ENCODE peak calls at places on chromosome 13, in six cellular contexts. One of them, this sample, is unnamed.

GRCh38 chr13:25874064-25874737 is 177.6 kb downstream of the SHISA2 start:
- DNase-seq in AG20443: no peak
- DNase-seq in progenitor cell of endocrine pancreas: no peak
- DNase-seq in activated CD8-positive, alpha-beta memory T cell treated with anti-CD3 and anti-CD28 coated beads for 48 hours: no peak
- DNase-seq in CD4-positive, alpha-beta memory T cell: no peak
- DNase-seq in neural crest cell: no peak
- DNase-seq in this sample: no peak

GRCh38 chr13:41099986-41100385 is 32.6 kb downstream of the KBTBD6 start:
- DNase-seq in activated CD8-positive, alpha-beta memory T cell treated with anti-CD3 and anti-CD28 coated beads for 48 hours: no peak
- DNase-seq in neural crest cell: no peak
- DNase-seq in progenitor cell of endocrine pancreas: no peak
- DNase-seq in AG20443: no peak
- DNase-seq in CD4-positive, alpha-beta memory T cell: no peak
- DNase-seq in this sample: no peak

GRCh38 chr13:73922728-73923393 is 211.3 kb downstream of the KLF12 start:
- DNase-seq in neural crest cell: no peak
- DNase-seq in progenitor cell of endocrine pancreas: no peak
- DNase-seq in CD4-positive, alpha-beta memory T cell: no peak
- DNase-seq in AG20443: peak
- DNase-seq in activated CD8-positive, alpha-beta memory T cell treated with anti-CD3 and anti-CD28 coated beads for 48 hours: no peak
- DNase-seq in this sample: no peak

GRCh38 chr13:67120872-67121531 is 109.1 kb downstream of the PCDH9 start:
- DNase-seq in CD4-positive, alpha-beta memory T cell: no peak
- DNase-seq in progenitor cell of endocrine pancreas: no peak
- DNase-seq in activated CD8-positive, alpha-beta memory T cell treated with anti-CD3 and anti-CD28 coated beads for 48 hours: no peak
- DNase-seq in AG20443: no peak
- DNase-seq in neural crest cell: no peak
- DNase-seq in this sample: no peak

GRCh38 chr13:83414393-83414792 is 467.9 kb downstream of the SLITRK1 start:
- DNase-seq in AG20443: no peak
- DNase-seq in CD4-positive, alpha-beta memory T cell: no peak
- DNase-seq in neural crest cell: no peak
- DNase-seq in activated CD8-positive, alpha-beta memory T cell treated with anti-CD3 and anti-CD28 coated beads for 48 hours: no peak
- DNase-seq in progenitor cell of endocrine pancreas: no peak
- DNase-seq in this sample: no peak

GRCh38 chr13:30153871-30154426 is 153.4 kb downstream of the KATNAL1 start:
- DNase-seq in activated CD8-positive, alpha-beta memory T cell treated with anti-CD3 and anti-CD28 coated beads for 48 hours: no peak
- DNase-seq in progenitor cell of endocrine pancreas: no peak
- DNase-seq in neural crest cell: no peak
- DNase-seq in CD4-positive, alpha-beta memory T cell: no peak
- DNase-seq in AG20443: peak
- DNase-seq in this sample: peak

GRCh38 chr13:78602561-78603239 is 652 bp downstream of the POU4F1 start:
- DNase-seq in progenitor cell of endocrine pancreas: no peak
- DNase-seq in AG20443: peak
- DNase-seq in activated CD8-positive, alpha-beta memory T cell treated with anti-CD3 and anti-CD28 coated beads for 48 hours: no peak
- DNase-seq in neural crest cell: no peak
- DNase-seq in CD4-positive, alpha-beta memory T cell: no peak
- DNase-seq in this sample: peak

GRCh38 chr13:39918837-39919236 is 263.4 kb downstream of the COG6 start:
- DNase-seq in progenitor cell of endocrine pancreas: no peak
- DNase-seq in AG20443: no peak
- DNase-seq in CD4-positive, alpha-beta memory T cell: no peak
- DNase-seq in neural crest cell: no peak
- DNase-seq in activated CD8-positive, alpha-beta memory T cell treated with anti-CD3 and anti-CD28 coated beads for 48 hours: no peak
- DNase-seq in this sample: no peak

GRCh38 chr13:87005511-87005910 is 665.7 kb upstream of the SLITRK5 start:
- DNase-seq in AG20443: no peak
- DNase-seq in CD4-positive, alpha-beta memory T cell: no peak
- DNase-seq in neural crest cell: no peak
- DNase-seq in progenitor cell of endocrine pancreas: no peak
- DNase-seq in activated CD8-positive, alpha-beta memory T cell treated with anti-CD3 and anti-CD28 coated beads for 48 hours: no peak
- DNase-seq in this sample: no peak

GRCh38 chr13:37293295-37293694 is 187.8 kb upstream of the CSNK1A1L start:
- DNase-seq in activated CD8-positive, alpha-beta memory T cell treated with anti-CD3 and anti-CD28 coated beads for 48 hours: no peak
- DNase-seq in neural crest cell: no peak
- DNase-seq in progenitor cell of endocrine pancreas: no peak
- DNase-seq in AG20443: no peak
- DNase-seq in CD4-positive, alpha-beta memory T cell: no peak
- DNase-seq in this sample: no peak

GRCh38 chr13:48125794-48126228 is 30.9 kb upstream of the MED4 start:
- DNase-seq in progenitor cell of endocrine pancreas: no peak
- DNase-seq in activated CD8-positive, alpha-beta memory T cell treated with anti-CD3 and anti-CD28 coated beads for 48 hours: no peak
- DNase-seq in CD4-positive, alpha-beta memory T cell: no peak
- DNase-seq in neural crest cell: no peak
- DNase-seq in AG20443: no peak
- DNase-seq in this sample: no peak

GRCh38 chr13:29901714-29902631 is 51.6 kb upstream of the UBL3 start:
- DNase-seq in progenitor cell of endocrine pancreas: no peak
- DNase-seq in neural crest cell: no peak
- DNase-seq in activated CD8-positive, alpha-beta memory T cell treated with anti-CD3 and anti-CD28 coated beads for 48 hours: no peak
- DNase-seq in AG20443: peak
- DNase-seq in CD4-positive, alpha-beta memory T cell: peak
- DNase-seq in this sample: peak

GRCh38 chr13:32581177-32581786 is 5.0 kb upstream of the PDS5B start:
- DNase-seq in neural crest cell: no peak
- DNase-seq in AG20443: peak
- DNase-seq in activated CD8-positive, alpha-beta memory T cell treated with anti-CD3 and anti-CD28 coated beads for 48 hours: no peak
- DNase-seq in CD4-positive, alpha-beta memory T cell: no peak
- DNase-seq in progenitor cell of endocrine pancreas: no peak
- DNase-seq in this sample: no peak

GRCh38 chr13:111566567-111566966 is 246.1 kb downstream of the TEX29 start:
- DNase-seq in progenitor cell of endocrine pancreas: no peak
- DNase-seq in CD4-positive, alpha-beta memory T cell: no peak
- DNase-seq in AG20443: no peak
- DNase-seq in activated CD8-positive, alpha-beta memory T cell treated with anti-CD3 and anti-CD28 coated beads for 48 hours: no peak
- DNase-seq in neural crest cell: no peak
- DNase-seq in this sample: no peak

GRCh38 chr13:29849071-29849541 is 1.3 kb downstream of the UBL3 start:
- DNase-seq in CD4-positive, alpha-beta memory T cell: peak
- DNase-seq in neural crest cell: no peak
- DNase-seq in progenitor cell of endocrine pancreas: no peak
- DNase-seq in AG20443: no peak
- DNase-seq in activated CD8-positive, alpha-beta memory T cell treated with anti-CD3 and anti-CD28 coated beads for 48 hours: no peak
- DNase-seq in this sample: no peak

GRCh38 chr13:57375876-57376275 is 208.9 kb downstream of the PRR20E start:
- DNase-seq in activated CD8-positive, alpha-beta memory T cell treated with anti-CD3 and anti-CD28 coated beads for 48 hours: no peak
- DNase-seq in CD4-positive, alpha-beta memory T cell: no peak
- DNase-seq in progenitor cell of endocrine pancreas: no peak
- DNase-seq in neural crest cell: no peak
- DNase-seq in AG20443: no peak
- DNase-seq in this sample: no peak

GRCh38 chr13:26599885-26600284 is 42.4 kb downstream of the WASF3 start:
- DNase-seq in neural crest cell: no peak
- DNase-seq in activated CD8-positive, alpha-beta memory T cell treated with anti-CD3 and anti-CD28 coated beads for 48 hours: no peak
- DNase-seq in AG20443: no peak
- DNase-seq in progenitor cell of endocrine pancreas: no peak
- DNase-seq in CD4-positive, alpha-beta memory T cell: no peak
- DNase-seq in this sample: peak

GRCh38 chr13:94112227-94112626 is 367.3 kb downstream of the DCT start:
- DNase-seq in progenitor cell of endocrine pancreas: no peak
- DNase-seq in AG20443: peak
- DNase-seq in neural crest cell: no peak
- DNase-seq in activated CD8-positive, alpha-beta memory T cell treated with anti-CD3 and anti-CD28 coated beads for 48 hours: no peak
- DNase-seq in CD4-positive, alpha-beta memory T cell: no peak
- DNase-seq in this sample: no peak

GRCh38 chr13:111460548-111461444 is 140.4 kb downstream of the TEX29 start:
- DNase-seq in neural crest cell: peak
- DNase-seq in CD4-positive, alpha-beta memory T cell: no peak
- DNase-seq in AG20443: peak
- DNase-seq in activated CD8-positive, alpha-beta memory T cell treated with anti-CD3 and anti-CD28 coated beads for 48 hours: no peak
- DNase-seq in progenitor cell of endocrine pancreas: no peak
- DNase-seq in this sample: peak

GRCh38 chr13:57630661-57631606 is 610 bp upstream of the PCDH17 start:
- DNase-seq in neural crest cell: peak
- DNase-seq in AG20443: peak
- DNase-seq in progenitor cell of endocrine pancreas: no peak
- DNase-seq in activated CD8-positive, alpha-beta memory T cell treated with anti-CD3 and anti-CD28 coated beads for 48 hours: no peak
- DNase-seq in CD4-positive, alpha-beta memory T cell: no peak
- DNase-seq in this sample: peak

GRCh38 chr13:95355491-95355890 is 54.2 kb upstream of the ABCC4 start:
- DNase-seq in AG20443: no peak
- DNase-seq in progenitor cell of endocrine pancreas: no peak
- DNase-seq in CD4-positive, alpha-beta memory T cell: no peak
- DNase-seq in activated CD8-positive, alpha-beta memory T cell treated with anti-CD3 and anti-CD28 coated beads for 48 hours: no peak
- DNase-seq in neural crest cell: no peak
- DNase-seq in this sample: no peak

GRCh38 chr13:87331178-87331577 is 340.0 kb upstream of the SLITRK5 start:
- DNase-seq in CD4-positive, alpha-beta memory T cell: no peak
- DNase-seq in AG20443: no peak
- DNase-seq in progenitor cell of endocrine pancreas: no peak
- DNase-seq in activated CD8-positive, alpha-beta memory T cell treated with anti-CD3 and anti-CD28 coated beads for 48 hours: no peak
- DNase-seq in neural crest cell: no peak
- DNase-seq in this sample: no peak

GRCh38 chr13:39531646-39532045 is 71.3 kb downstream of the LHFPL6 start:
- DNase-seq in progenitor cell of endocrine pancreas: no peak
- DNase-seq in activated CD8-positive, alpha-beta memory T cell treated with anti-CD3 and anti-CD28 coated beads for 48 hours: no peak
- DNase-seq in CD4-positive, alpha-beta memory T cell: no peak
- DNase-seq in AG20443: no peak
- DNase-seq in neural crest cell: no peak
- DNase-seq in this sample: no peak

GRCh38 chr13:101053289-101053688 is 363.0 kb downstream of the NALCN start:
- DNase-seq in CD4-positive, alpha-beta memory T cell: no peak
- DNase-seq in AG20443: no peak
- DNase-seq in progenitor cell of endocrine pancreas: no peak
- DNase-seq in activated CD8-positive, alpha-beta memory T cell treated with anti-CD3 and anti-CD28 coated beads for 48 hours: no peak
- DNase-seq in neural crest cell: no peak
- DNase-seq in this sample: no peak

GRCh38 chr13:41053384-41053826 is 7.9 kb upstream of the WBP4 start:
- DNase-seq in activated CD8-positive, alpha-beta memory T cell treated with anti-CD3 and anti-CD28 coated beads for 48 hours: no peak
- DNase-seq in progenitor cell of endocrine pancreas: no peak
- DNase-seq in neural crest cell: no peak
- DNase-seq in CD4-positive, alpha-beta memory T cell: no peak
- DNase-seq in AG20443: peak
- DNase-seq in this sample: no peak

GRCh38 chr13:31769581-31769980 is 30.3 kb downstream of the RXFP2 start:
- DNase-seq in CD4-positive, alpha-beta memory T cell: no peak
- DNase-seq in AG20443: no peak
- DNase-seq in progenitor cell of endocrine pancreas: no peak
- DNase-seq in activated CD8-positive, alpha-beta memory T cell treated with anti-CD3 and anti-CD28 coated beads for 48 hours: no peak
- DNase-seq in neural crest cell: no peak
- DNase-seq in this sample: no peak

This sample was measured in NCI-H1417.